ENCODE peak calls at places on chromosomes 11 and 22, in four cellular contexts. X, Q, V and Y are unnamed samples.

GRCh38 chr11:86370171-86370570 is 4.5 kb upstream of the CCDC81 start:
- DNase-seq in X (no peak), Q (no peak), V (no peak), Y (no peak)

GRCh38 chr11:113001709-113002108 is 40.5 kb downstream of the NCAM1 start:
- DNase-seq in X (no peak), Q (no peak), V (no peak), Y (no peak)

GRCh38 chr11:119130662-119131061 is 9.3 kb downstream of the HINFP start:
- DNase-seq in X (no peak), Q (no peak), V (no peak), Y (no peak)

GRCh38 chr11:7892751-7893356 is 38.2 kb downstream of the OR10A6 start:
- DNase-seq in X (peak), Q (no peak), V (peak), Y (no peak)

GRCh38 chr11:62433553-62434301 is 14.9 kb downstream of the SCGB1A1 start:
- DNase-seq in X (no peak), Q (no peak), V (no peak), Y (no peak)

GRCh38 chr11:96037267-96037990 is 113.5 kb upstream of the MTMR2 start:
- DNase-seq in X (no peak), Q (no peak), V (no peak), Y (no peak)

GRCh38 chr11:76248210-76248609 is 41.9 kb upstream of the WNT11 start:
- DNase-seq in X (no peak), Q (no peak), V (peak), Y (peak)

GRCh38 chr11:65918211-65919150 is at the start of gene C11orf68:
- DNase-seq in X (no peak), Q (no peak), V (no peak), Y (peak)

GRCh38 chr11:9760180-9760550 is 96.3 kb downstream of the SWAP70 start:
- DNase-seq in X (no peak), Q (no peak), V (no peak), Y (no peak)

GRCh38 chr11:114058026-114058706 is 1.3 kb upstream of the ZBTB16 start:
- DNase-seq in X (no peak), Q (no peak), V (no peak), Y (peak)

GRCh38 chr11:130760515-130761125 is 155.7 kb downstream of the SNX19 start:
- DNase-seq in X (no peak), Q (no peak), V (no peak), Y (no peak)

GRCh38 chr11:41431784-41432183 is 27.7 kb downstream of the LRRC4C start:
- DNase-seq in X (peak), Q (no peak), V (peak), Y (peak)

GRCh38 chr11:73598719-73599379 is 937 bp upstream of the FAM168A start:
- DNase-seq in X (no peak), Q (no peak), V (no peak), Y (no peak)

GRCh38 chr11:56876621-56877312 is 111.9 kb upstream of the OR5AK2 start:
- DNase-seq in X (no peak), Q (no peak), V (no peak), Y (no peak)

GRCh38 chr11:75476716-75477613 is 44.0 kb upstream of the KLHL35 start:
- DNase-seq in X (no peak), Q (no peak), V (peak), Y (no peak)

GRCh38 chr22:31080848-31081649 is at the start of gene SMTN:
- DNase-seq in X (peak), Q (peak), V (peak), Y (peak)

GRCh38 chr11:62804310-62805043 is 763 bp downstream of the NXF1 start:
- DNase-seq in X (no peak), Q (no peak), V (peak), Y (no peak)

GRCh38 chr11:12806113-12806512 is 131.9 kb downstream of the TEAD1 start:
- DNase-seq in X (no peak), Q (no peak), V (no peak), Y (no peak)

GRCh38 chr22:41992496-41992895 is 6.1 kb upstream of the WBP2NL start:
- DNase-seq in X (no peak), Q (no peak), V (no peak), Y (no peak)

GRCh38 chr11:26245046-26245445 is 86.9 kb upstream of the ANO3 start:
- DNase-seq in X (no peak), Q (no peak), V (no peak), Y (no peak)

GRCh38 chr11:14249121-14249963 is 109.6 kb downstream of the RRAS2 start:
- DNase-seq in X (peak), Q (no peak), V (peak), Y (peak)

GRCh38 chr22:27641049-27641790 is 160.3 kb downstream of the MN1 start:
- DNase-seq in X (no peak), Q (no peak), V (no peak), Y (no peak)

GRCh38 chr22:29380032-29380781 is 8.2 kb downstream of the AP1B1 start:
- DNase-seq in X (no peak), Q (no peak), V (no peak), Y (no peak)

GRCh38 chr11:121841487-121842167 is 274.4 kb downstream of the BLID start:
- DNase-seq in X (no peak), Q (no peak), V (no peak), Y (peak)

GRCh38 chr11:7457211-7457610 is 28.1 kb upstream of the OLFML1 start:
- DNase-seq in X (no peak), Q (no peak), V (no peak), Y (no peak)

GRCh38 chr11:21556936-21557335 is 635.9 kb upstream of the ANO5 start:
- DNase-seq in X (peak), Q (no peak), V (no peak), Y (no peak)

GRCh38 chr11:60502221-60502775 is 9.7 kb downstream of the MS4A12 start:
- DNase-seq in X (no peak), Q (no peak), V (no peak), Y (no peak)

GRCh38 chr22:31681625-31682345 is 19.8 kb upstream of the PISD start:
- DNase-seq in X (no peak), Q (no peak), V (no peak), Y (no peak)

GRCh38 chr22:37568448-37569008 is 8.2 kb downstream of the CDC42EP1 start:
- DNase-seq in X (no peak), Q (no peak), V (no peak), Y (no peak)

GRCh38 chr11:65227879-65228278 is 33.9 kb upstream of the POLA2 start:
- DNase-seq in X (no peak), Q (no peak), V (no peak), Y (no peak)

GRCh38 chr11:44992181-44992582 is 41.5 kb upstream of the TP53I11 start:
- DNase-seq in X (no peak), Q (no peak), V (no peak), Y (no peak)

GRCh38 chr11:21861314-21861713 is 331.6 kb upstream of the ANO5 start:
- DNase-seq in X (no peak), Q (no peak), V (no peak), Y (no peak)

GRCh38 chr11:111010391-111011354 is 234.9 kb upstream of the POU2AF2 start:
- DNase-seq in X (no peak), Q (no peak), V (no peak), Y (no peak)

GRCh38 chr11:18498039-18498438 is 28.7 kb downstream of the TSG101 start:
- DNase-seq in X (no peak), Q (no peak), V (no peak), Y (no peak)

DNA sequence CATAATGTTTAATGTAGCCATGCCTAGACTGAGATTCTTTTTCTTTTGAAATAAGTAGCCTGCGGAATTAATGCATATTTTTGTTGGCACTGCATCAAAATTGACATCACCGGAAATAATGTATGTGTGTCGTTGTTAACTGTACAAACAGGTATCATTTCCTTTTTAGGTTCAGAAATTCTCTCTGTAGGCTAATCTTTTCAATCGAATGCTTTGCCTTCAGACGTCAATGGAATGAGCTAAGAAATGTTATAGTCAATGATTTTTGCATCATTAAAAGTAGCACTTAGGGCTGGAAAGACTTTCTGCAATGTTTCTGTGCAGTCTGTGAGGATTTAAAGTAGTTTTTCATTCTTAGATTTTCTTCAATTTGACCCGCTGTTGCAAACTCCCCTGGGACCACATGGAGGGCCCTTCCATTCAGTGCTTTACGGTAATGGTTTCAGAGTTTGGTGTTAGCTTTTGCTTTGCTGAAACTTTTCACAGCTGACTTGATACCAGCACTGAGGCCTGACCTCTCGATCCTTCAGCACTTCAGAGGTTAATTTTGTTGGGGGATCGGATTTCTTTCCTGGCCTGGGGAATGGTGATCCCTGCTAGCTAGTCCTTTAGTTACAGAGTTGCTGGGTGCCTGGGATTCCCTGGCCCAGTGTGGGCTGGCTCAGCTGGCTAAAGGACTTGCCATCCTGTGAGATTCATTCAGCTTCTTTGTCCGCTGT is 137.8 kb downstream of the DBX1 start:
- DNase-seq in X (no peak), Q (no peak), V (no peak), Y (peak)
- TF ChIP-seq USF1 in X (no peak), Q (no peak), V (no peak), Y (no peak)

DNA sequence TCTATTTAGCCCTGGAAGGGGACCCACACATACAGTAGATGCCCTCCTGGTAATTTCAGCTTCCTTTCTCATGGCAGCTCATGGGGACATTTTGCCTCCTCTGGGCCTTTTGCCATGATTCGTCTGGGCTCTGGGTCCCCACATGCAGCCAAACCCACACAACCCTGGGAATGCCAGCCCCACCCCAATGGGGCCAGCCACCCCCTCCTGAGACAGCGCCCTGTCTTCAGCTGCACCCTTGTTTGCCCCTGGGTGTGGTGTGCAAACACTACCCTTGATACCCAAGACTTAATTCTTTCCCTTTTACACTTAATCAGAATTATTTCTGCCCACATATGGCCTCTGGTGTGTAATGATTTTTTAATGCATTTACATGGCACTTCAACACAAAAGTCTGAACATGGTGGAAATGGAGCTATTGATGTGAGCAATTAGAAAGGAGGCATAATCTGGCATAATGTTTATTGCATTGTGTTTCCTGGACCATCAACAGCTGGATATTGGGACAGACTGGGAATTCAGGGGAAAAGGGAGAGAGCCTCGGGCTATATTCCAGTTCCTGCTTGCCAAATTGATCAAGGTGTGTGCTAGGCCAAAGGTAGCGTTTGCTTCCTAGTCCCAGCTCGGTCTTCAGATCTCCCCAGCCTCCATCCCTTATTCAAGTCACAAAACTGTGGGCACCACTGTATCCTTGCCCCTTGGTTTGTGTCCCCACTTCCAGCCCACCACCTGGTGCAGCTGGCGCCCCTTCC is 85.0 kb upstream of the ANO1 start:
- DNase-seq in X (no peak), Q (no peak), V (no peak), Y (no peak)
- TF ChIP-seq USF1 in X (no peak), Q (no peak), V (no peak), Y (no peak)

DNA sequence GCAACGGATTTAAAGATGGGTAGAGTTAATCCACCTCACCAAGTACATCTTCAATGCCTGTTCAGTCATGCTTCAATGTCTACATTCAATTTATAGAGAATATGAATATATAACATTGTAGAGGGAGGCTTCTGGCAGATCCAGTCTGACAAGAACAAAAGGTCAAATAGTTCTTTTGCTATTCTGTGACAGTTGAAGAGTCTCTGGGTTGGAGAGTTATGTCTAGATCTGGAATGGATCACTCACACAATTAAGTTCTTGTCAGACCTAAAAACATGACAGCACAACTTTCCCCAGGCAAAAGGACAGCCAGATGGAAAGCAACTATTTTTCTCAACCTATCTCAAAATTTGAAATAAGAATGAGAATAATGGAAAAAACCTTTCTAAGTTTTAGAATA is 15.3 kb upstream of the GAB2 start:
- DNase-seq in X (peak), Q (no peak), V (no peak), Y (no peak)
- TF ChIP-seq USF1 in X (no peak), Q (no peak), V (no peak), Y (no peak)

GRCh38 chr22:23267225-23268043 is 87.1 kb downstream of the BCR start:
- DNase-seq in X (peak), Q (no peak), V (peak), Y (no peak)

GRCh38 chr22:23269441-23270211 is 89.3 kb downstream of the BCR start:
- DNase-seq in X (no peak), Q (no peak), V (peak), Y (peak)

GRCh38 chr22:23270212-23270733 is 90.0 kb downstream of the BCR start:
- DNase-seq in X (no peak), Q (no peak), V (no peak), Y (no peak)

GRCh38 chr22:23268139-23268712 is 87.9 kb downstream of the BCR start:
- DNase-seq in X (no peak), Q (no peak), V (peak), Y (no peak)

GRCh38 chr22:23268877-23269276 is 88.6 kb downstream of the BCR start:
- DNase-seq in X (no peak), Q (no peak), V (peak), Y (no peak)
- TF ChIP-seq USF1 in X (no peak), Q (no peak), V (no peak), Y (no peak)

DNA sequence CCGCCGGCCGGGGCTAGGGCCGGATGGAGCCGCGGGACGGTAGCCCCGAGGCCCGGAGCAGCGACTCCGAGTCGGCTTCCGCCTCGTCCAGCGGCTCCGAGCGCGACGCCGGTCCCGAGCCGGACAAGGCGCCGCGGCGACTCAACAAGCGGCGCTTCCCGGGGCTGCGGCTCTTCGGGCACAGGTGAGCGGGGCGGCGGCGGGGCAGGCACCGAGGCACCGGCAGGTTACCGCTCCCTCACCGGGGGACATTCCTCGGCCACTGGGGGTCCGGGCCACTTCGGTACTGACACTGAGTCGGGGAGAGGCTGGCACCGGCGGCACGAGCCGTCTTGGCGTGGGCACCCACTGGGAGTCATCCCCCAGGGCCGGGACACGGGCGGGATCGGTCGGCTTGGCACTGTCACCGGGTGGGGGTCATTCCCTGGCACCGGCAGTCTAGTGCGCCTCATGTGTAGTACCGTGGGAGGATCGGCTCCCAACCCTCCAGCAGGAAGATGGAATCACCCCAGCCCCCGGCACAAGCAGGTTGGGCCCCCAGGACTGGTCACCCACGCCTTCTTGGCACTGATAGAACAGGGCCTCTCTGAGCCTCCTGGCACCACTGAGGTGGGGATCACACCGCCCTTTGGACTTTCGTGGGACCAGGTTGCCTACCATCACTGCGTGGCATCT is 511 bp downstream of the DGKZ start:
- DNase-seq in X (peak), Q (no peak), V (peak), Y (no peak)
- TF ChIP-seq USF1 in X (no peak), Q (no peak), V (no peak), Y (no peak)

GRCh38 chr11:70586261-70587094 is 188.1 kb downstream of the CTTN start:
- DNase-seq in X (no peak), Q (no peak), V (no peak), Y (no peak)
- TF ChIP-seq USF1 in X (no peak), Q (no peak), V (no peak), Y (no peak)